ENCODE peak calls at places on chromosomes 12 and 14, in five cellular contexts. J, R, U, P and Z are unnamed samples. For H3K27me3, the result is how much of the 10 kb centered on the place peaks cover.

GRCh38 chr14:20387577-20387976 is 25.7 kb downstream of the TEP1 start:
- DNase-seq in U (no peak), J (no peak), R (no peak), P (no peak), Z (no peak)

GRCh38 chr14:103739466-103739792 is 23.8 kb downstream of the ZFYVE21 start:
- DNase-seq in U (no peak), P (no peak), R (no peak), J (no peak), Z (no peak)

GRCh38 chr14:77036484-77037337 is 8.2 kb upstream of the IRF2BPL start:
- DNase-seq in P (no peak), R (peak), J (no peak), U (no peak), Z (no peak)

GRCh38 chr12:56358836-56359532 is 923 bp downstream of the STAT2 start:
- DNase-seq in U (peak), R (peak), J (no peak), P (no peak), Z (peak)

GRCh38 chr14:33602396-33602795 is 348.5 kb downstream of the EGLN3 start:
- DNase-seq in J (no peak), P (no peak), R (no peak), U (peak), Z (no peak)

GRCh38 chr12:117032593-117033381 is 66.4 kb downstream of the TESC start:
- DNase-seq in U (peak), R (peak), P (peak), J (no peak), Z (no peak)

GRCh38 chr12:76560083-76560491 is 516 bp upstream of the OSBPL8 start:
- DNase-seq in U (no peak), J (no peak), P (no peak), R (no peak), Z (no peak)

GRCh38 chr12:86117711-86118110 is 138.5 kb downstream of the MGAT4C start:
- DNase-seq in U (peak), J (no peak), P (no peak), R (no peak), Z (peak)

GRCh38 chr12:132218915-132219314 is 74.7 kb downstream of the NOC4L start:
- DNase-seq in R (peak), J (no peak), P (peak), U (no peak), Z (no peak)

GRCh38 chr12:44653886-44654527 is 222.1 kb downstream of the NELL2 start:
- DNase-seq in R (no peak), U (no peak), J (no peak), P (no peak), Z (no peak)

GRCh38 chr14:103879570-103880333 is 32.4 kb upstream of the PPP1R13B start:
- DNase-seq in U (peak), J (peak), R (peak), P (peak), Z (peak)

GRCh38 chr12:110249716-110250225 is 31.3 kb upstream of the ATP2A2 start:
- DNase-seq in U (peak), P (no peak), J (peak), R (peak), Z (no peak)

GRCh38 chr12:130813436-130813835 is 25.6 kb downstream of the STX2 start:
- DNase-seq in U (no peak), R (peak), J (no peak), P (peak), Z (no peak)

GRCh38 chr14:20578784-20579502 is 8.9 kb downstream of the RNASE11 start:
- DNase-seq in P (no peak), J (no peak), U (no peak), R (peak), Z (no peak)

GRCh38 chr12:77190022-77190421 is 124.7 kb upstream of the E2F7 start:
- DNase-seq in U (peak), J (no peak), R (no peak), P (no peak), Z (peak)

GRCh38 chr14:20998674-20999366 is at the start of gene SLC39A2:
- DNase-seq in P (peak), J (peak), U (peak), R (peak), Z (peak)

GRCh38 chr14:23569443-23570151 is 2.0 kb upstream of the AP1G2 start:
- DNase-seq in J (no peak), U (no peak), P (peak), R (peak), Z (peak)

GRCh38 chr14:23567186-23568020 is at the start of gene AP1G2:
- DNase-seq in P (peak), U (peak), R (peak), J (peak), Z (peak)

GRCh38 chr14:23568600-23569310 is 1.2 kb upstream of the AP1G2 start:
- DNase-seq in J (no peak), P (peak), R (peak), U (no peak), Z (no peak)

GRCh38 chr14:23566782-23567185 is 807 bp downstream of the AP1G2 start:
- DNase-seq in P (no peak), U (no peak), J (peak), R (no peak), Z (no peak)

DNA sequence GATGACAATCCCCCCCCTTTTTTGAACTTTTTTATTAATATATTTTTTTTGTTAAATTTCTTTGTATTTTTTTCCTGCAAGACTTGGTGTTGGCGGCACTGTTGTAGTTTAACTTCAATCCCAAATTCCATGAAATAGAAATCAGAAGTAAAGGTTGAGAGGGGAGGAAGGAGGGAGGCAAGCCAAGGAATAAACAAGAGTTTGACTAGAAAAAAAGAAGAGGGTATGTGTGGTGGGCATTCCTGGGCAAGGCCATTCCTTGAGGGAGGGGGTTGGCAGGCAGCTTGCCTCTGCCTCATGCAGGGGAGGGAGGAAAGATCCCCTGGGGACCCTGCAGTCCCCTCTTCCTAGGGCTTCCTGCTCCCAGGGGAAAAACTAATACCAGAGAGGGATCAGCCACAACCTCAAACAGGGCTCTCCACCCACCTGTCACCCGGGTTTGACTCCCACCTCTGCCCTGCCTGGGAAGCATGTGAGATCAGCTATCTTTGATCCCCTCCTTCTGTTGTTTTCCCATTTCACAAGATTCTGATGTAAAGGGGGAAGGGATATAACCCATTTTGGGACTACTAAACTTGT is 519 bp upstream of the AP1G2 start:
- DNase-seq in J (no peak), U (no peak), R (no peak), P (no peak), Z (no peak)
- H3K4me3 ChIP-seq in J (peak), U (peak), R (peak), P (peak), Z (peak)

GRCh38 chr14:85535916-85536834 is 6.2 kb downstream of the FLRT2 start:
- DNase-seq in P (peak), R (peak), J (no peak), U (peak), Z (peak)
- TF ChIP-seq CTCF in P (no peak), R (peak), J (peak), U (peak), Z (peak)

DNA sequence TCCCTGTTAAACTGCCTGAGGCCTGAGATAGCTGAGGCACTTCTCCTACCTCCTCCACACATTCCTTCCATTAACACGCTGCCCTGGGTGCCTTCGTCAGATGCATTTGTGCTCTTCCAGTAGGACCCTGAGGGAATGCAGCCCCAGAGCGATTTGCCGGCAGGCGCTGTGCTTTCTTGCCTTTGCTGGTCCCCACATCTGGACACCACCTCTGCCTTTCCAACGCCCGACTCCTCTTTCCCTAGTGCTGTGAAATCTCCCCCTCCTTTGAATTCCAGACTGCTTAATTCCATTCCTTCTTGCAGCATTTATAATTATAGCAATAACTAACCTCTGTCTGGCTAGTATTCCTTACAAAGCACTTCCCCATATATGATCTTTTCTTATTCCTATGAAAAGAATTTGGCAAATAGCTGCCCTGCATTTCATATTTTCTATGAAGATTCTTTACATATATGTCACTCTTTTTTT is 88.4 kb downstream of the C12orf75 start:
- DNase-seq in R (peak), P (peak), J (no peak), U (peak), Z (no peak)
- H3K27me3 ChIP-seq in R (under half), P (under half), J (under half), U (under half), Z (under half)

GRCh38 chr12:52145941-52146821 is 45.6 kb downstream of the KRT80 start:
- DNase-seq in R (no peak), U (no peak), P (no peak), J (no peak), Z (no peak)

GRCh38 chr12:52145228-52145940 is 46.4 kb downstream of the KRT80 start:
- DNase-seq in R (peak), P (no peak), U (no peak), J (no peak), Z (peak)

GRCh38 chr12:52147983-52148540 is 43.8 kb downstream of the KRT80 start:
- DNase-seq in U (no peak), J (no peak), P (no peak), R (no peak), Z (no peak)

GRCh38 chr12:52147367-52147972 is 44.3 kb downstream of the KRT80 start:
- DNase-seq in U (peak), J (peak), P (no peak), R (peak), Z (peak)

DNA sequence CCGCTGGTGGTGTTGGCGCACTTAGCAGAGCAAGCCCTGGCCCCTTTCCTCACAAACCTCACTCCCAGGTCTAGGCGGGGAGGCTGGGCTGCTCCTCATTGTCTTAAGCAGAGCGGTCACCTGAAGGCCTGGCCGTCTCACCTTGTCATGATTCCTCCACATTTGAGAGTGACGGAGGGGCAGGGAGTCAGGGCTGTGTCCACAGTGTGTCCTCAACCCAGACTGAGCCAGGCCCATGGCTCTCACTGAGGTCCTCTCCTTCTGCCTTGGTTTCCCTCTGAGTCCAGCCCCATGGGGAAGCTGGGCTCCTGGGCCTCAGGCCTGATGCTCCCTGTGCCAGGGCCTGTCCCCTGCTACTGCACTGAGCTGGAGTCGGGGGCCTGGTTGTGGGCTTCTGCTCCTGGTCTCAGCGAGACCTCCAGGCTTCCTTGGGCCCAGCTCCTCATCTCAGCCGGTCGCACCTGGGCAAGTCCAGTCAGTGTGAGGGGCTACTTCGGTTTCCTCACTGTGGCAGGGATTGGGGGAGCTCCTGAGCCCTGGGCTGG is 44.9 kb downstream of the KRT80 start:
- DNase-seq in R (peak), J (no peak), U (no peak), P (no peak), Z (no peak)
- H3K4me3 ChIP-seq in R (no peak), J (no peak), U (no peak), P (no peak), Z (peak)

GRCh38 chr12:112855375-112855774 is 51.4 kb upstream of the OAS1 start:
- DNase-seq in U (no peak), R (peak), P (peak), J (no peak), Z (peak)
- TF ChIP-seq CTCF in U (no peak), R (peak), P (peak), J (no peak), Z (peak)

DNA sequence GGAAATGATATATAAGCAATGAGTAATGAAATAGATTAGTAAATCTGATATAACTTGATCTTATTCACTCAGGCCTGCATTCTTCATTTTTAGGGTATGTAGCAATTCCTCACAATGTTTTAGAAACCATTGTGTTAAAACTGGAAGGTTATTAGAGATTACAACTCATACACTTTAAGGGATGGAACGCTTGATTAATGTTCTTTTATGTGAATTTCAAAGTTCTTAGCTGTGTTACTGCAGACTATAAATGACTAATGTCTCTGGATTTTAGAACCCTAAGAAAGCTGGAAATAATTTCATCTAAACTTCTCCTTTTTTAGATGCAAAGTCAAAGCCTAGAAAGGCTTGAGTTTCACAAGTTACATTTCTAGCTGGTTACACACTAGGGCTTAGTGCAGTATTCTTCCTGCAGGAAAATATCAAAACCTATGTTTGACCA is 148.2 kb upstream of the CLEC14A start:
- DNase-seq in U (peak), J (no peak), R (no peak), P (no peak), Z (peak)
- H3K27me3 ChIP-seq in U (under half), J (under half), R (under half), P (under half), Z (under half)

DNA sequence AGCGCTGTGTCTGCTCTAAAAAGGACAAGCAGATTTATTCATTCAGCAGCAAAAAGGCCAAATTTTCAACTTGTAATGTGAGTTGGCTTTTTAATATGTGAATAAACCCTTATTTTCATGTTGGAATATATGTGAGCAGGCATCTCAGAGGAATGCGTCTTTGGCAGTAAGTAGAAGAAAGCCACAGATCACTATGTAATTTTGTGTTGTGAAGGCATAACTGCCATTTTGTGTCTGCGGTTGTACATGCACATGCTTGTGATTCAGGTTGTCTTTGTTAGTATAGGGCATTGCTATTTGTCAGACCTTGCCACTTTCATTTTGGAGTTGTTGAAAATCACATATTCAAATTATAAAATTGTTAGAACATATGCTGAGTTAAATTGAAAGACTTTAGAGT is 398.8 kb upstream of the RGS6 start:
- DNase-seq in R (no peak), P (no peak), U (peak), J (no peak), Z (no peak)
- H3K4me3 ChIP-seq in R (no peak), P (no peak), U (no peak), J (no peak), Z (no peak)